ENCODE peak calls at places on chromosomes 5 and 9, in nine cellular contexts. W is stimulated activated CD8-positive, alpha-beta memory T cell treated with anti-CD3 and anti-CD28 coated beads, Interleukin-7, amount 100 ng/mL, for 4 hours; A is GM12865; Z is fibroblast of the conjunctiva; J is DMS79; T is activated CD4-positive, alpha-beta T cell treated with anti-CD3 and anti-CD28 coated beads for 24 hours; R is ecto neural progenitor cell; D is endothelial cell; I is stimulated activated naive B cell treated with anti-CD40 and anti-IgM and Interleukin-4, amounts not matched to agents 10 μg/mL and 1 μg/mL and 100 μg/mL, for 72 hours. L is an unnamed sample.

GRCh38 chr9:107282268-107282667 is 811 bp upstream of the RAD23B start:
- DNase-seq in W (no peak), A (no peak), Z (no peak), J (no peak), T (no peak), R (no peak), D (no peak), I (no peak), L (peak)

GRCh38 chr5:32581010-32581785 is 4.2 kb upstream of the SUB1 start:
- DNase-seq in W (no peak), A (no peak), Z (no peak), J (no peak), T (no peak), R (no peak), D (no peak), I (no peak), L (no peak)

GRCh38 chr9:3783156-3783555 is 257.4 kb upstream of the RFX3 start:
- DNase-seq in W (no peak), A (no peak), Z (no peak), J (no peak), T (no peak), R (no peak), D (no peak), I (no peak), L (no peak)

GRCh38 chr5:69213513-69214215 is 21.0 kb upstream of the CDK7 start:
- DNase-seq in W (no peak), A (no peak), Z (peak), J (no peak), T (no peak), R (no peak), D (no peak), I (no peak), L (no peak)

GRCh38 chr9:12784461-12785250 is 9.8 kb downstream of the LURAP1L start:
- DNase-seq in W (no peak), A (peak), Z (peak), J (no peak), T (no peak), R (no peak), D (no peak), I (no peak), L (no peak)

GRCh38 chr5:175542232-175542965 is 64.0 kb downstream of the SFXN1 start:
- DNase-seq in W (no peak), A (no peak), Z (no peak), J (peak), T (no peak), R (no peak), D (no peak), I (no peak), L (no peak)

GRCh38 chr5:143594913-143595818 is 191.7 kb upstream of the NR3C1 start:
- DNase-seq in W (no peak), A (peak), Z (no peak), J (no peak), T (no peak), R (no peak), D (no peak), I (no peak), L (peak)

GRCh38 chr5:176636426-176636825 is 6.0 kb downstream of the EIF4E1B start:
- DNase-seq in W (no peak), A (no peak), Z (no peak), J (no peak), T (no peak), R (no peak), D (no peak), I (no peak), L (no peak)

GRCh38 chr9:136090060-136090735 is 4.9 kb downstream of the NACC2 start:
- DNase-seq in W (no peak), A (no peak), Z (no peak), J (no peak), T (no peak), R (no peak), D (no peak), I (no peak), L (no peak)

L was measured in G401.